ENCODE peak calls at places on chromosomes 3 and 15, in ten cellular contexts. C is PC-3; J is cardiac muscle cell; H is transverse colon; F is CD4-positive, alpha-beta memory T cell; D is naive thymus-derived CD4-positive, alpha-beta T cell; S is GM23338; L is neural progenitor cell; P is K562; T is esophagus muscularis mucosa. Y is an unnamed sample. For H3K4me1, the result is how much of the 10 kb centered on the place peaks cover.

GRCh38 chr15:90774731-90775521 is 57.8 kb downstream of the BLM start:
- DNase-seq in L (no peak), J (peak), T (no peak), F (no peak), S (no peak), P (no peak), D (no peak), C (peak), H (no peak), Y (no peak)

GRCh38 chr3:153624310-153625030 is 462.4 kb downstream of the RAP2B start:
- DNase-seq in F (peak), C (no peak), S (no peak), J (no peak), T (no peak), L (no peak), D (peak), P (no peak), H (no peak), Y (no peak)

GRCh38 chr3:49662720-49663413 is 11.3 kb upstream of the APEH start:
- DNase-seq in T (no peak), F (no peak), H (no peak), D (no peak), C (no peak), J (no peak), S (no peak), L (no peak), P (no peak), Y (no peak)

GRCh38 chr15:64132217-64132616 is 19.3 kb upstream of the SNX22 start:
- DNase-seq in H (no peak), T (no peak), J (no peak), F (no peak), D (no peak), C (no peak), L (no peak), P (no peak), S (no peak), Y (no peak)

GRCh38 chr3:132404276-132404675 is 13.0 kb upstream of the DNAJC13 start:
- DNase-seq in H (no peak), P (no peak), T (no peak), C (no peak), J (peak), L (no peak), F (no peak), S (no peak), D (no peak), Y (no peak)

GRCh38 chr3:120838441-120839091 is 69.4 kb upstream of the STXBP5L start:
- DNase-seq in J (no peak), S (no peak), D (no peak), P (no peak), T (no peak), L (no peak), C (no peak), H (no peak), F (no peak), Y (no peak)

GRCh38 chr3:171974986-171975837 is 64.2 kb upstream of the FNDC3B start:
- DNase-seq in D (no peak), L (no peak), J (peak), H (no peak), S (no peak), T (no peak), P (no peak), F (no peak), C (no peak), Y (no peak)

GRCh38 chr15:45919806-45920205 is 285.0 kb downstream of the SQOR start:
- DNase-seq in D (no peak), F (no peak), L (no peak), P (no peak), S (peak), C (peak), J (peak), H (no peak), T (no peak), Y (no peak)

GRCh38 chr3:158918451-158918850 is 116.6 kb downstream of the MFSD1 start:
- DNase-seq in H (no peak), C (no peak), J (no peak), D (no peak), S (no peak), L (no peak), T (no peak), F (no peak), P (no peak), Y (no peak)

GRCh38 chr3:191882289-191882688 is 421.3 kb downstream of the PYDC2 start:
- DNase-seq in S (peak), C (peak), F (no peak), P (no peak), J (no peak), D (no peak), T (no peak), H (no peak), L (no peak), Y (no peak)

GRCh38 chr3:174775603-174776002 is 83.5 kb upstream of the NAALADL2 start:
- DNase-seq in L (no peak), S (no peak), T (no peak), F (no peak), D (no peak), J (peak), C (no peak), H (no peak), P (no peak), Y (no peak)

GRCh38 chr3:151863611-151864010 is 9.8 kb upstream of the SUCNR1 start:
- DNase-seq in C (peak), S (no peak), T (no peak), L (no peak), D (no peak), F (no peak), J (peak), H (no peak), P (no peak), Y (no peak)

GRCh38 chr15:91021516-91022074 is 799 bp downstream of the VPS33B start:
- DNase-seq in P (no peak), L (no peak), S (no peak), J (peak), F (no peak), D (no peak), T (no peak), H (no peak), C (no peak), Y (no peak)

GRCh38 chr3:185647134-185647879 is 61.2 kb downstream of the SENP2 start:
- DNase-seq in S (no peak), J (no peak), F (no peak), L (no peak), D (no peak), C (no peak), T (no peak), P (no peak), H (no peak), Y (no peak)

GRCh38 chr3:193301441-193301840 is 60.4 kb downstream of the PLAAT1 start:
- DNase-seq in P (no peak), C (peak), H (no peak), J (peak), T (no peak), L (no peak), F (no peak), D (no peak), S (no peak), Y (no peak)

GRCh38 chr3:113249601-113250000 is 38.2 kb downstream of the BOC start:
- DNase-seq in F (no peak), H (no peak), C (no peak), J (no peak), S (no peak), P (no peak), L (no peak), D (no peak), T (no peak), Y (no peak)

GRCh38 chr15:74438696-74439316 is 5.0 kb upstream of the SEMA7A start:
- DNase-seq in H (peak), P (peak), D (peak), T (no peak), J (peak), C (peak), F (peak), S (peak), L (peak), Y (peak)

GRCh38 chr15:84606653-84607120 is 5.9 kb downstream of the ZSCAN2 start:
- DNase-seq in H (peak), D (no peak), L (no peak), P (no peak), F (no peak), S (no peak), C (no peak), T (no peak), J (no peak), Y (no peak)

GRCh38 chr15:28096720-28097431 is 2.2 kb downstream of the OCA2 start:
- DNase-seq in T (no peak), D (no peak), P (no peak), C (no peak), H (no peak), S (peak), J (no peak), F (no peak), L (peak), Y (no peak)

GRCh38 chr3:16140116-16140893 is 34.2 kb upstream of the GALNT15 start:
- DNase-seq in C (peak), S (no peak), D (no peak), J (peak), F (no peak), H (peak), L (no peak), P (no peak), T (peak), Y (no peak)

GRCh38 chr15:72141171-72142084 is 23.2 kb downstream of the SENP8 start:
- DNase-seq in S (no peak), C (no peak), P (no peak), L (no peak), T (peak), J (peak), H (no peak), F (no peak), D (no peak), Y (no peak)

GRCh38 chr3:160449660-160450598 is at the start of gene TRIM59:
- DNase-seq in H (peak), F (peak), L (peak), P (peak), J (peak), T (peak), C (peak), S (peak), D (peak), Y (peak)

GRCh38 chr15:57340673-57341259 is 35.5 kb upstream of the CGNL1 start:
- DNase-seq in C (peak), T (no peak), P (peak), L (peak), D (no peak), J (peak), S (peak), H (peak), F (no peak), Y (no peak)

GRCh38 chr3:46959169-46959515 is 17.4 kb downstream of the CCDC12 start:
- DNase-seq in H (no peak), C (no peak), S (no peak), D (no peak), L (no peak), T (no peak), P (no peak), F (peak), J (no peak), Y (no peak)

GRCh38 chr15:79283252-79284048 is 928 bp downstream of the ANKRD34C start:
- DNase-seq in J (peak), F (no peak), S (peak), P (peak), C (peak), L (peak), T (no peak), D (no peak), H (no peak), Y (peak)

GRCh38 chr3:46065294-46065705 is 38.0 kb upstream of the XCR1 start:
- DNase-seq in H (peak), S (no peak), J (no peak), C (peak), L (no peak), T (no peak), D (peak), P (no peak), F (peak), Y (no peak)

GRCh38 chr15:67080900-67081431 is 15.6 kb downstream of the SMAD3 start:
- DNase-seq in L (no peak), P (peak), S (no peak), F (peak), T (no peak), D (no peak), C (peak), J (peak), H (no peak), Y (no peak)

GRCh38 chr3:109050591-109051167 is 67.3 kb downstream of the MORC1 start:
- DNase-seq in L (peak), T (no peak), H (peak), S (peak), D (no peak), P (peak), J (peak), C (peak), F (no peak), Y (no peak)

GRCh38 chr3:69385723-69386483 is at the start of gene FRMD4B:
- DNase-seq in H (peak), P (no peak), D (no peak), T (no peak), C (peak), F (no peak), L (peak), J (peak), S (peak), Y (no peak)

GRCh38 chr3:10968390-10968789 is 24.2 kb upstream of the SLC6A1 start:
- DNase-seq in L (no peak), T (no peak), D (no peak), H (no peak), S (peak), F (no peak), P (no peak), J (no peak), C (no peak), Y (no peak)

GRCh38 chr15:50458301-50458700 is 34.1 kb downstream of the USP8 start:
- DNase-seq in S (no peak), P (no peak), L (no peak), T (no peak), D (no peak), H (no peak), C (no peak), J (peak), F (no peak), Y (no peak)

GRCh38 chr3:39133093-39133490 is 20.3 kb downstream of the CSRNP1 start:
- DNase-seq in F (no peak), L (no peak), J (no peak), H (no peak), P (no peak), C (peak), T (no peak), S (no peak), D (no peak), Y (no peak)

GRCh38 chr3:193775421-193776077 is 182.5 kb downstream of the OPA1 start:
- DNase-seq in F (no peak), T (no peak), J (no peak), H (no peak), C (no peak), S (peak), P (no peak), L (peak), D (no peak), Y (no peak)

GRCh38 chr3:25037049-25037547 is 391.0 kb upstream of the RARB start:
- DNase-seq in S (no peak), P (no peak), D (no peak), T (no peak), L (no peak), H (no peak), J (peak), F (no peak), C (no peak), Y (no peak)

GRCh38 chr3:192409838-192410683 is 317.3 kb downstream of the FGF12 start:
- DNase-seq in D (no peak), F (no peak), L (peak), S (peak), C (no peak), H (no peak), P (no peak), T (no peak), J (peak), Y (no peak)

GRCh38 chr15:51759557-51760070 is 8.2 kb downstream of the TMOD2 start:
- DNase-seq in S (peak), C (no peak), P (peak), H (peak), T (no peak), D (no peak), L (peak), F (no peak), J (peak), Y (no peak)

DNA sequence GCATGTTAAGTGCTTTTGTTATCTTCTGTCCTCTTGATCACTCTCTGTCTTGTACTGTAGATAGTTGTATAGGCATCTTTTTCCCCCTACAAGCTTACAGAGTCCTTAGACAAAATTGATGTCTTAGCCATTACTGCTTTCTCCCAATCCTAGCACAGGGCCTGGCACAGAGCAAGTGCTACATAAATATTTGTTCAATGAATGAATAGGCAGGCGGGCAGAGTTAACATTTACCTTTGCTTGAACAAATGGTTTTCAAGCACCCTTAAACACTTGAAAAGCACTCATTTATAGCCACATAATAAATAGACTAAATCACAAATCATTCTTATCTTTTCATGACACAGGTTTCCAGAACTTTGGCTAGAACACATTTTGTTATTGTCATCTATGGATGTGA is 61.7 kb downstream of the ISL2 start:
- DNase-seq in T (no peak), J (no peak), F (no peak), D (no peak), S (no peak), H (no peak), P (no peak), L (no peak), C (no peak), Y (no peak)
- H3K4me3 ChIP-seq in T (no peak), J (no peak), F (no peak), D (no peak), S (no peak), H (no peak), P (no peak), L (no peak), C (no peak), Y (no peak)

DNA sequence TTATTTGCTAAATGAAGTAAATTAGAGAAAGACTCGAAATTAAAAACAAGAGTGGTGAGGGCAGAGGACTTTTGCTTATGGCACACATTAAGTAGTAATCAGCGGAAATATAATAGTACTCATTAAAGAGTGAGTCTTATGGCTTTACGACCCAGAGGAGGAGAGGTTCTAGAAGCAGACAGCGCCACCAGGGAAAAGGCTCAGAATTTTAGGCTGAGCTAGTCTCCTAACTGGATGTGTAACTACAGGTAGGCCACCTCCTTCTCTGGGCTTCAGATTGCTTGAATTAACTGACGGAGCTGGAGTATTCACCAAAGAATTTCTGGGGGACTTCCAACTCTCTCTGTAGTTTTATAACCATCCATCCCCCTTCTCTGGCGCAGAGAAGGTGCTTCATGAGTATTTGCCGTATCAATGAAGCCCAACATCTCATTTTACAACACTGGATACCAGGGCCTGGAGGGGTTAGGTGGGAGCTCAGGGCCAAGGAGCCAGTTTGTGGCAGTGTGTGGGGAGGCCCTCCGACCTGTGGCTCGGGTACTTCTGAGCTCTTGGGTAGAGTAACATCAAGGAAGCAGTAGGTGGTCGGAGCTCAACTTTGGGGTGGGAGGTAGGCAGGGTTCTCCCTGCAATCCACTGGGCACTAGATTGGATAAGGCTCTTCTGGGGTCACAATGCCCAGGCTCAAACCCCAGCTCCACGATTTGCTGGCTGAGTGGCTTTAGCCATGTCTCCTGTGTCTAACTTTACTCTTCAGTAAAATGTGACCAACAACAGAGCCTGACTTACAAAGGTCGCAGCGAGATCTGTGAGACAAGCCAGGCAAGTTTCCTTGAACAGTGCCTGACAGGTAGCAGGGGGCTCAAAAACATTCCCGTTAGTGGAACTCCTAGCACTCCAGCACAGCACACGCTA is 1.1 kb downstream of the CHCHD4 start:
- DNase-seq in F (no peak), L (peak), S (peak), P (no peak), T (peak), J (no peak), H (no peak), C (peak), D (no peak), Y (no peak)
- H3K4me1 ChIP-seq in F (under half), L (under half), S (under half), P (under half), T (under half), J (under half), H (under half), C (under half), D (under half), Y (under half)

GRCh38 chr3:146153429-146153828 is 7.6 kb downstream of the PLOD2 start:
- DNase-seq in C (no peak), D (no peak), L (no peak), J (no peak), S (no peak), P (no peak), H (no peak), T (no peak), F (no peak), Y (no peak)
- H3K27ac ChIP-seq in C (no peak), D (no peak), L (no peak), J (peak), S (no peak), P (no peak), H (peak), T (peak), F (no peak), Y (no peak)

GRCh38 chr15:95261546-95261945 is 1030.2 kb downstream of the MCTP2 start:
- DNase-seq in D (no peak), P (no peak), F (no peak), T (no peak), C (no peak), S (no peak), L (no peak), H (no peak), J (no peak), Y (no peak)
- H3K4me3 ChIP-seq in D (no peak), P (no peak), F (no peak), T (no peak), C (no peak), S (no peak), L (no peak), H (no peak), J (no peak), Y (no peak)

DNA sequence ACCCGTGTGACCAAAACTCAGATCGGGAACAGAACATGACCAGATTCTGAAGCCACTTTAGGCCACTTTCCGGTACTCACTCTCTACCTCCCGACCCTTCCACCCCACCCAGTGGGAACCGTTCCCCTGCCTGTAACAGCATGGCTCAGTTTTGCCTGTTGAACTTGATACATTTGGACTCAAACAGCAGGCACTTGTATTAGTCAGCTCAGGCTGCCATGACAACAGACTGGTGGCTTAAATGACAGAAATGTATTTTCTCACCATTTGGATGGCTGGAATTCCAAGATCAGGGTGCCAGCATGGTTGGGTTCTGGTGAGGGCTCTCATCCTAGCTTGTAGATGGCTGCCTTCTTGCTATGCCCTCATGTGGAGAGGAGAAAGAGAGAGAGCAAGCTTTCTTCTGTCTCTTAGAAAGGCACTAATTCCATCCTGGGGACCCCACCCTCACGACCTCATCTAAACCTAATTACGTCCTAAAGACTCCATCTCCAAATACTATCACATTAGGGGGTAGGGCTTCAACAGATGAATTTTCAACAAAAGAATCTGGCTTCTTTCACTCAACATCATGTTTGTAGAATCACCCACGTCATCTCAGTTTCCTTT is 9.3 kb upstream of the SSUH2 start:
- DNase-seq in L (no peak), T (no peak), J (no peak), H (no peak), P (no peak), D (no peak), C (peak), S (no peak), F (no peak), Y (no peak)
- H3K4me1 ChIP-seq in L (under half), T (under half), J (under half), H (under half), P (under half), D (under half), C (under half), S (under half), F (under half), Y (under half)

GRCh38 chr3:129560931-129561594 is 18.1 kb downstream of the H1-8 start:
- DNase-seq in D (no peak), H (peak), T (no peak), C (no peak), J (peak), F (no peak), L (no peak), P (no peak), S (no peak), Y (no peak)

GRCh38 chr3:129558772-129559564 is 16.0 kb downstream of the H1-8 start:
- DNase-seq in C (no peak), H (no peak), J (peak), D (no peak), F (no peak), P (peak), S (no peak), L (no peak), T (no peak), Y (no peak)

GRCh38 chr3:129560269-129560787 is 17.4 kb downstream of the H1-8 start:
- DNase-seq in H (no peak), D (no peak), S (no peak), L (no peak), J (peak), T (no peak), P (peak), F (no peak), C (no peak), Y (no peak)

GRCh38 chr3:129558076-129558771 is 15.2 kb downstream of the H1-8 start:
- DNase-seq in P (no peak), T (no peak), L (no peak), J (no peak), D (no peak), F (no peak), S (no peak), H (no peak), C (no peak), Y (no peak)

GRCh38 chr3:129559565-129560079 is 16.6 kb downstream of the H1-8 start:
- DNase-seq in J (no peak), F (no peak), T (no peak), L (no peak), C (no peak), D (no peak), H (no peak), S (no peak), P (no peak), Y (no peak)
- H3K27ac ChIP-seq in J (no peak), F (no peak), T (peak), L (no peak), C (no peak), D (no peak), H (peak), S (no peak), P (no peak), Y (no peak)